ENCODE peak calls at places on chromosome 5, in six cellular contexts. K, A, N, H, E and M are unnamed samples.

GRCh38 chr5:50745221-50745620 is 78.8 kb downstream of the PARP8 start:
- DNase-seq in K (no peak), A (no peak), N (no peak), H (no peak), E (no peak), M (no peak)

GRCh38 chr5:135039526-135040296 is 5.7 kb upstream of the PITX1 start:
- DNase-seq in K (no peak), A (peak; percentile 35), N (peak; percentile 61), H (no peak), E (no peak), M (peak; percentile 67)

GRCh38 chr5:57094753-57095683 is 78.8 kb upstream of the GPBP1 start:
- DNase-seq in K (peak; percentile 22), A (no peak), N (peak; percentile 81), H (no peak), E (no peak), M (peak; percentile 78)

GRCh38 chr5:72584466-72584865 is 77.3 kb upstream of the ZNF366 start:
- DNase-seq in K (no peak), A (no peak), N (no peak), H (no peak), E (no peak), M (no peak)

GRCh38 chr5:167453518-167454020 is 837.9 kb upstream of the WWC1 start:
- DNase-seq in K (no peak), A (no peak), N (no peak), H (no peak), E (no peak), M (no peak)

GRCh38 chr5:76074487-76074886 is 8.7 kb upstream of the SV2C start:
- DNase-seq in K (peak; percentile 3), A (no peak), N (peak; percentile 42), H (no peak), E (peak; percentile 6), M (no peak)

GRCh38 chr5:131634666-131634995 is 398 bp downstream of the RAPGEF6 start:
- DNase-seq in K (peak; percentile 65), A (peak; percentile 55), N (peak; percentile 83), H (no peak), E (no peak), M (peak; percentile 75)

GRCh38 chr5:53109041-53109435 is 519 bp downstream of the MOCS2 start:
- DNase-seq in K (peak; percentile 35), A (no peak), N (no peak), H (no peak), E (peak; percentile 49), M (no peak)

GRCh38 chr5:6732634-6733410 is 19.6 kb downstream of the TENT4A start:
- DNase-seq in K (no peak), A (no peak), N (no peak), H (no peak), E (peak; percentile 87), M (no peak)

GRCh38 chr5:179311581-179311980 is 33.7 kb downstream of the ADAMTS2 start:
- DNase-seq in K (no peak), A (no peak), N (no peak), H (no peak), E (no peak), M (no peak)

GRCh38 chr5:115258001-115258400 is 4.7 kb downstream of the PGGT1B start:
- DNase-seq in K (no peak), A (no peak), N (no peak), H (no peak), E (no peak), M (no peak)

GRCh38 chr5:136070486-136071285 is 41.9 kb downstream of the TGFBI start:
- DNase-seq in K (no peak), A (no peak), N (no peak), H (no peak), E (no peak), M (no peak)

GRCh38 chr5:139065296-139065695 is 132.9 kb downstream of the SIL1 start:
- DNase-seq in K (no peak), A (no peak), N (no peak), H (no peak), E (no peak), M (no peak)

GRCh38 chr5:173973614-173973969 is 15.4 kb upstream of the C5orf47 start:
- DNase-seq in K (no peak), A (no peak), N (peak; percentile 39), H (peak; percentile 46), E (no peak), M (peak; percentile 70)

GRCh38 chr5:10733426-10733825 is 27.6 kb downstream of the DAP start:
- DNase-seq in K (no peak), A (no peak), N (no peak), H (no peak), E (no peak), M (no peak)

GRCh38 chr5:155260798-155261197 is 247.2 kb downstream of the KIF4B start:
- DNase-seq in K (peak; percentile 16), A (no peak), N (peak; percentile 49), H (no peak), E (no peak), M (peak; percentile 39)

GRCh38 chr5:67318746-67319145 is 122.1 kb upstream of the CD180 start:
- DNase-seq in K (no peak), A (no peak), N (no peak), H (no peak), E (no peak), M (no peak)

GRCh38 chr5:152106571-152106970 is 181.9 kb upstream of the GLRA1 start:
- DNase-seq in K (no peak), A (no peak), N (no peak), H (no peak), E (no peak), M (no peak)

GRCh38 chr5:154308457-154309360 is 118.2 kb downstream of the GALNT10 start:
- DNase-seq in K (no peak), A (peak; percentile 44), N (no peak), H (no peak), E (peak; percentile 45), M (no peak)

GRCh38 chr5:164153469-164154172 is 648.2 kb downstream of the MAT2B start:
- DNase-seq in K (no peak), A (no peak), N (no peak), H (no peak), E (peak; percentile 23), M (no peak)
- TF ChIP-seq MAX in K (no peak), A (no peak), N (no peak), H (no peak), E (no peak), M (no peak)

GRCh38 chr5:111146053-111146452 is 53.9 kb downstream of the WDR36 start:
- DNase-seq in K (no peak), A (no peak), N (no peak), H (no peak), E (no peak), M (no peak)

GRCh38 chr5:111142932-111143331 is 50.8 kb downstream of the WDR36 start:
- DNase-seq in K (no peak), A (no peak), N (no peak), H (no peak), E (peak; percentile 41), M (no peak)

GRCh38 chr5:111143910-111144309 is 51.8 kb downstream of the WDR36 start:
- DNase-seq in K (no peak), A (no peak), N (no peak), H (no peak), E (no peak), M (no peak)

GRCh38 chr5:111147502-111147901 is 55.4 kb downstream of the WDR36 start:
- DNase-seq in K (no peak), A (no peak), N (no peak), H (no peak), E (no peak), M (no peak)

DNA sequence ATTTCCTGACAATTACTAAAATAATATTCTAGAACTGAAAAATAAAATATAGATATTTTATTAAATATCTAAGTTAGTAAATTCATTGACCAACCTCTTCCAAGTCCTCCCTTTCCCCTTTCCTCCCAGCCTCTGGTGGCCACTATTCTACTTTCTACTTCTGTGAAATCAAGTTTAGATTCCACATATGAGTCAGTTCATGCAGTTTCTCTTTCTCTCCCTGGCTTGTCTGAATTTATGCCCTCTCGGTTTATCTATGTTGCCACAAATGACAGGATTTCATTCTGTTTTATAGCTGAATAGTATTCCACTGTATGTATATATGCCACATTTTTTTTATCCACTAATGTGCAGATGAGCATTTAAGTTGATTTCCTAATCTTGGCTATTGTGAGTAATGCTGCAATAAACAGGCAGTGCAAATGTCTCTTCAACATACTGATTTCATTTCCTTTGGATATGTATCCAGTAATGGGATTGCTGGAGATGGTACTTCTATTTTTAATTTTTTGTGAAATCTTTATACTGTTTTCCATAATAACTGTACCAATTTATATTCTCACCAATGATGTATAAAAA is 52.3 kb downstream of the WDR36 start:
- DNase-seq in K (no peak), A (no peak), N (no peak), H (no peak), E (no peak), M (no peak)
- TF ChIP-seq JUN in K (no peak), A (no peak), N (no peak), H (no peak), E (no peak), M (no peak)

DNA sequence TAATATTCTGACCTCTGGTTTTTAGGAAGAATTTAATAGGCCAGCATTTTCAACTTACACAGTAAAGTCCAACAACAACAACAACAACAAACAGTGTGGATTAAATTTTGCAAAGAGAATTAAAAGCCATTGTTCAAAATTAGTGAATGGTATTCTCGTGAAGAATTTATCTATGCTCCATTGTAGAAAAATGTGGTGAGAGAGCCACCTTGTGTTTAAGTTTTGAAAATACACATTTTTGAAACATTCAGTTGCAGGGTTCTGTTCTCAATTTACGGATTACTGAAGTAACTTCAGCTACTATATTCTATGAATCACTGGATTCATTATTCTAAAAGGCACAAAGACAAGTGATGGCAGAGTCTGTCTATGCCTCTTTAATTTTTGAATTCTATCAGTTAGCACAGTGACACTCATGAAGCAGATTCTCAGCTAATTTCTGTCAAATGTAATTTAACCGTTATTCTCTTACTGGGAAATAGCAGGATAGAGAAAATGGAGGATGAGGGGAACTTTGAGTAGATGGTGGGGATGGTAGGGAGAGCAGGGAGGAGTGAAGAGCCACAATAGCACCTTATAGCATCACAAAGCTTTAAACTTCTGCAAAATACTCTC is 11.0 kb downstream of the CCDC152 start:
- DNase-seq in K (peak; percentile 19), A (no peak), N (no peak), H (peak; percentile 13), E (peak; percentile 39), M (no peak)
- TF ChIP-seq MAX in K (no peak), A (no peak), N (no peak), H (no peak), E (no peak), M (no peak)

GRCh38 chr5:146290318-146290717 is 48.3 kb upstream of the POU4F3 start:
- DNase-seq in K (no peak), A (no peak), N (no peak), H (no peak), E (no peak), M (no peak)

GRCh38 chr5:146296245-146296644 is 42.4 kb upstream of the POU4F3 start:
- DNase-seq in K (no peak), A (no peak), N (no peak), H (no peak), E (no peak), M (no peak)

DNA sequence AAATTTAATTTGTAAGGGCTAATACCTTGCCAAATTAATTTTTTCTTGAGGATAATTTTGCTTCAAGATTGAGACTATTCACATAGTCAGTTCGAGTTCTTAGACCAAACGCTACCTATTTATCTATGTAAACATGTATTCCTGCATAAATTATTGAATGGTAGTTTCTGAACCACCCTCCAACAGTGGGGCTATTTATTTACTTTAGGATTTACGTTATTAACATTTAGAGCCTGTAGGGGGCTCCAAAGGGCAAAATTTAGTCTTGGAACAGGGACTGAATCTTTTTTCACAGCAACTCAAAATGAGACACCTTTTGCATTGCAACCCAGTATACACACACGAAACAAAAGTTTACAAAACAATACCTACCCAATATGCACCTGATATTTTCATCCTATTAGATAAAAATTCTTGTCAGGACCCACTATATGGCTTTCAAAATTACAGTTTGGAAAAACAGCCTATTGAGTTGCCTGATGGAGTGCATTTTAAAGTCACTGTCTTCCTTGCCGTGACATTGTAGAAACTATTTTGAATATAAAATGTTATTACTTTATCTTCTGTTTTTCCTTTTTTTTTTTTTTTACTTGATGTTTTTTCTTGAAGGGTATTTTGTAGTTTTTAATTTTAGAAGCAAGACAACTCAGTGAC is 47.1 kb upstream of the POU4F3 start:
- DNase-seq in K (peak; percentile 64), A (peak; percentile 63), N (no peak), H (peak; percentile 50), E (peak; percentile 47), M (no peak)
- TF ChIP-seq JUN in K (no peak), A (no peak), N (no peak), H (no peak), E (no peak), M (no peak)